ENCODE peak calls at places on chromosomes 13 and 19, in five cellular contexts. B is heart right ventricle, N is AG04450, K is IMR-90, H is caudate nucleus. J is an unnamed sample.

GRCh38 chr19:42117076-42117475 is 15.2 kb downstream of the POU2F2 start:
- DNase-seq in B (no peak), N (no peak), K (no peak), H (no peak), J (no peak)

GRCh38 chr13:27920677-27921420 is 1.0 kb downstream of the PDX1 start:
- DNase-seq in B (no peak), N (no peak), K (peak), H (no peak), J (no peak)

GRCh38 chr13:75129331-75129730 is 352.6 kb downstream of the TBC1D4 start:
- DNase-seq in B (no peak), N (no peak), K (no peak), H (no peak), J (no peak)

GRCh38 chr13:25148005-25148798 is 23.9 kb downstream of the AMER2 start:
- DNase-seq in B (no peak), N (no peak), K (no peak), H (no peak), J (no peak)

GRCh38 chr13:43388282-43389034 is 365.1 kb downstream of the DNAJC15 start:
- DNase-seq in B (no peak), N (no peak), K (no peak), H (no peak), J (peak)

GRCh38 chr19:47099576-47100050 is 14.0 kb downstream of the ZC3H4 start:
- DNase-seq in B (no peak), N (no peak), K (no peak), H (no peak), J (no peak)

GRCh38 chr19:30144794-30145193 is 202.8 kb downstream of the URI1 start:
- DNase-seq in B (no peak), N (no peak), K (no peak), H (no peak), J (no peak)

GRCh38 chr13:74259641-74260040 is 125.4 kb upstream of the KLF12 start:
- DNase-seq in B (no peak), N (no peak), K (no peak), H (no peak), J (no peak)

GRCh38 chr19:3981736-3982681 is 3.3 kb downstream of the EEF2 start:
- DNase-seq in B (no peak), N (no peak), K (no peak), H (no peak), J (no peak)

GRCh38 chr13:23718916-23719470 is 148.8 kb downstream of the TNFRSF19 start:
- DNase-seq in B (no peak), N (no peak), K (peak), H (no peak), J (no peak)

GRCh38 chr13:99822820-99823219 is 148.7 kb downstream of the ZIC5 start:
- DNase-seq in B (no peak), N (no peak), K (no peak), H (no peak), J (no peak)

GRCh38 chr13:99133848-99134247 is 66.8 kb upstream of the UBAC2 start:
- DNase-seq in B (no peak), N (no peak), K (no peak), H (no peak), J (no peak)

GRCh38 chr19:16951529-16951928 is 62.7 kb downstream of the F2RL3 start:
- DNase-seq in B (no peak), N (no peak), K (peak), H (no peak), J (peak)

GRCh38 chr19:46606019-46606418 is 4.9 kb downstream of the CALM3 start:
- DNase-seq in B (no peak), N (no peak), K (no peak), H (no peak), J (no peak)

GRCh38 chr19:34960103-34960805 is 3.8 kb downstream of the ZNF792 start:
- DNase-seq in B (no peak), N (peak), K (peak), H (no peak), J (no peak)

GRCh38 chr13:102589291-102589822 is 7.4 kb upstream of the TPP2 start:
- DNase-seq in B (no peak), N (no peak), K (peak), H (no peak), J (no peak)
- H3K27ac ChIP-seq in B (no peak), N (no peak), K (no peak), H (peak), J (no peak)

GRCh38 chr13:97289514-97290298 is 67.6 kb downstream of the MBNL2 start:
- DNase-seq in B (no peak), N (no peak), K (no peak), H (no peak), J (no peak)

GRCh38 chr13:97298816-97299215 is 76.7 kb downstream of the MBNL2 start:
- DNase-seq in B (no peak), N (no peak), K (peak), H (no peak), J (no peak)

GRCh38 chr13:97300871-97301270 is 78.7 kb downstream of the MBNL2 start:
- DNase-seq in B (no peak), N (no peak), K (no peak), H (no peak), J (no peak)

GRCh38 chr13:97296740-97297139 is 74.6 kb downstream of the MBNL2 start:
- DNase-seq in B (no peak), N (no peak), K (no peak), H (no peak), J (no peak)

GRCh38 chr13:97295279-97296182 is 73.4 kb downstream of the MBNL2 start:
- DNase-seq in B (no peak), N (peak), K (peak), H (no peak), J (no peak)
- H3K27ac ChIP-seq in B (peak), N (peak), K (no peak), H (no peak), J (peak)

GRCh38 chr19:21127898-21128297 is 13.9 kb upstream of the ZNF431 start:
- DNase-seq in B (no peak), N (no peak), K (no peak), H (no peak), J (no peak)

GRCh38 chr19:21126078-21126477 is 15.8 kb upstream of the ZNF431 start:
- DNase-seq in B (no peak), N (no peak), K (no peak), H (no peak), J (no peak)

GRCh38 chr19:21127001-21127400 is 14.8 kb upstream of the ZNF431 start:
- DNase-seq in B (no peak), N (no peak), K (no peak), H (no peak), J (no peak)

GRCh38 chr19:21130097-21130775 is 11.6 kb upstream of the ZNF431 start:
- DNase-seq in B (no peak), N (no peak), K (no peak), H (no peak), J (no peak)

GRCh38 chr19:21128901-21129698 is 12.7 kb upstream of the ZNF431 start:
- DNase-seq in B (no peak), N (no peak), K (no peak), H (no peak), J (no peak)
- H3K27ac ChIP-seq in B (no peak), N (no peak), K (no peak), H (no peak), J (peak)

GRCh38 chr19:10332158-10332964 is 968 bp downstream of the RAVER1 start:
- DNase-seq in B (no peak), N (no peak), K (no peak), H (no peak), J (no peak)
- H3K27ac ChIP-seq in B (peak), N (no peak), K (peak), H (peak), J (peak)

GRCh38 chr13:52004508-52005183 is 6.6 kb downstream of the ATP7B start:
- DNase-seq in B (no peak), N (no peak), K (no peak), H (no peak), J (no peak)
- H3K27ac ChIP-seq in B (no peak), N (no peak), K (no peak), H (no peak), J (no peak)

GRCh38 chr19:50462970-50463369 is 13.3 kb upstream of the EMC10 start:
- DNase-seq in B (no peak), N (no peak), K (no peak), H (no peak), J (no peak)
- H3K27ac ChIP-seq in B (no peak), N (no peak), K (no peak), H (no peak), J (no peak)

J was measured in epithelial cell of prostate.